ENCODE peak calls at places on chromosome 16, in five cellular contexts. One of them, this sample, is unnamed.

GRCh38 chr16:582614-583331 is 7.1 kb upstream of the RAB40C start:
- DNase-seq in HAP-1: no peak
- DNase-seq in HFF-Myc: no peak
- DNase-seq in AG10803: no peak
- DNase-seq in cardiac muscle cell: no peak
- DNase-seq in this sample: no peak

GRCh38 chr16:77434022-77434364 is 841 bp downstream of the ADAMTS18 start:
- DNase-seq in cardiac muscle cell: no peak
- DNase-seq in HFF-Myc: no peak
- DNase-seq in HAP-1: no peak
- DNase-seq in AG10803: no peak
- DNase-seq in this sample: no peak

GRCh38 chr16:88750854-88751253 is 34.2 kb downstream of the PIEZO1 start:
- DNase-seq in HAP-1: no peak
- DNase-seq in cardiac muscle cell: no peak
- DNase-seq in HFF-Myc: no peak
- DNase-seq in AG10803: no peak
- DNase-seq in this sample: no peak

GRCh38 chr16:66364117-66364958 is 2.2 kb upstream of the CDH5 start:
- DNase-seq in HAP-1: peak
- DNase-seq in HFF-Myc: no peak
- DNase-seq in cardiac muscle cell: no peak
- DNase-seq in AG10803: peak
- DNase-seq in this sample: no peak

GRCh38 chr16:75222271-75222783 is 3.5 kb downstream of the CTRB1 start:
- DNase-seq in cardiac muscle cell: no peak
- DNase-seq in HAP-1: no peak
- DNase-seq in AG10803: no peak
- DNase-seq in HFF-Myc: no peak
- DNase-seq in this sample: no peak

GRCh38 chr16:12646490-12647274 is 157.0 kb downstream of the CPPED1 start:
- DNase-seq in AG10803: peak
- DNase-seq in HFF-Myc: peak
- DNase-seq in HAP-1: no peak
- DNase-seq in cardiac muscle cell: no peak
- DNase-seq in this sample: no peak

GRCh38 chr16:13158427-13158826 is 257.0 kb downstream of the SHISA9 start:
- DNase-seq in HFF-Myc: no peak
- DNase-seq in HAP-1: no peak
- DNase-seq in AG10803: no peak
- DNase-seq in cardiac muscle cell: no peak
- DNase-seq in this sample: no peak

GRCh38 chr16:23290189-23291062 is 11.7 kb upstream of the SCNN1B start:
- DNase-seq in AG10803: no peak
- DNase-seq in cardiac muscle cell: no peak
- DNase-seq in HFF-Myc: no peak
- DNase-seq in HAP-1: no peak
- DNase-seq in this sample: no peak

GRCh38 chr16:22624038-22624656 is 113.5 kb downstream of the NPIPB5 start:
- DNase-seq in HAP-1: no peak
- DNase-seq in cardiac muscle cell: no peak
- DNase-seq in AG10803: no peak
- DNase-seq in HFF-Myc: no peak
- DNase-seq in this sample: no peak

GRCh38 chr16:53872248-53873221 is 168.6 kb downstream of the FTO start:
- DNase-seq in cardiac muscle cell: no peak
- DNase-seq in HFF-Myc: no peak
- DNase-seq in AG10803: peak
- DNase-seq in HAP-1: no peak
- DNase-seq in this sample: peak

GRCh38 chr16:68778551-68779231 is 41.6 kb downstream of the CDH1 start:
- DNase-seq in HAP-1: no peak
- DNase-seq in AG10803: no peak
- DNase-seq in HFF-Myc: no peak
- DNase-seq in cardiac muscle cell: peak
- DNase-seq in this sample: no peak

GRCh38 chr16:12436201-12436657 is 367.5 kb downstream of the CPPED1 start:
- DNase-seq in HAP-1: no peak
- DNase-seq in cardiac muscle cell: peak
- DNase-seq in HFF-Myc: no peak
- DNase-seq in AG10803: no peak
- DNase-seq in this sample: no peak

GRCh38 chr16:75479421-75479990 is 15.0 kb upstream of the TMEM170A start:
- DNase-seq in cardiac muscle cell: no peak
- DNase-seq in AG10803: no peak
- DNase-seq in HFF-Myc: no peak
- DNase-seq in HAP-1: no peak
- DNase-seq in this sample: no peak

GRCh38 chr16:79651363-79651762 is 50.8 kb upstream of the MAF start:
- DNase-seq in cardiac muscle cell: no peak
- DNase-seq in HAP-1: no peak
- DNase-seq in HFF-Myc: no peak
- DNase-seq in AG10803: peak
- DNase-seq in this sample: peak

GRCh38 chr16:81861503-81861902 is 82.4 kb downstream of the PLCG2 start:
- DNase-seq in HFF-Myc: no peak
- DNase-seq in AG10803: no peak
- DNase-seq in cardiac muscle cell: no peak
- DNase-seq in HAP-1: no peak
- DNase-seq in this sample: no peak

GRCh38 chr16:73171901-73172619 is 124.1 kb upstream of the ZFHX3 start:
- DNase-seq in cardiac muscle cell: no peak
- DNase-seq in HAP-1: no peak
- DNase-seq in HFF-Myc: no peak
- DNase-seq in AG10803: no peak
- DNase-seq in this sample: no peak
- H3K4me3 ChIP-seq in cardiac muscle cell: no peak
- H3K4me3 ChIP-seq in HAP-1: no peak
- H3K4me3 ChIP-seq in HFF-Myc: no peak
- H3K4me3 ChIP-seq in AG10803: no peak
- H3K4me3 ChIP-seq in this sample: no peak

DNA sequence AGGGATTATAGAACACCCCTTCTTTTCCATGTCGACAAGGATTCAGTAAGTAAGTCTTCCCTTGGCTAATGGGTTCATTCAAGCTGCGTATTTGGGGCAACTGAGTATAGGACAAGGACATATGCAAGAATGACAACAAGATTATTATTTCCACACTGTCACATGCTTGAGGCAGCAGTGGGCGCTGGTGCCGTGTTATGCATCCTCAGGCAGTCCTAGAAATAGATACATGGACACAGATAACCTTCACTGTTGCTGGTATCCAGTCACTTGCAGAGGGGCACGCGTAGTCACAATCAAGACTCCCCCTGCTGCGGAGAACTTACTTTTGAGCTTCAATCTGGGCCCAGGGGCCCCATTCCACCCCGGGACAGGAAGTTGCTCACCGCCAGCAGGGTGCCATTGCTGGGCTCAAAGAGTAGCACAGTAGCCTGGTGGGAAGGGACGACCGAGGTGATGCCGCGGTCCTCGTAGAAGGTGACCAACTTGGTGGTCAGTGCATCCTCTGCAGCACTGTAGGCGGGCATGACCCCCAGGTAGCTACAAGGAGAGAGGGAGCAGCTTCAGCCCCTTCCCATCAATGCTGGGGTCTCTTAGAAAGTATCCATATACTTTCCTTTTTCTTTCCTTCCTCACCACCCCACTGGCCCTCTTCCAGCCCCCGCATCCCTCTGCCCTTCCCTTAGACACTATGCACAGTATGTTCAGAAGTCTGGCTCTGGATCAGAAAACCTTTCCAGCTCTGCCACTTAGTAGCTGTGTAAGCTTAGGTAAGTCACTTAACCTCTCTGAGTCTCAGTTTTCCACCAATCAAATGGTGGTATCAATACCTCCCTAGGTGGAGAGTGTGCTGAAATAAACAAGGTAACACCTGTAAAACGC is 804 bp downstream of the CRYM start:
- DNase-seq in AG10803: no peak
- DNase-seq in cardiac muscle cell: no peak
- DNase-seq in HFF-Myc: no peak
- DNase-seq in HAP-1: no peak
- DNase-seq in this sample: no peak
- H3K4me3 ChIP-seq in AG10803: no peak
- H3K4me3 ChIP-seq in cardiac muscle cell: peak
- H3K4me3 ChIP-seq in HFF-Myc: peak
- H3K4me3 ChIP-seq in HAP-1: peak
- H3K4me3 ChIP-seq in this sample: no peak

GRCh38 chr16:3059723-3060242 is 5.7 kb upstream of the IL32 start:
- DNase-seq in HAP-1: no peak
- DNase-seq in AG10803: no peak
- DNase-seq in cardiac muscle cell: no peak
- DNase-seq in HFF-Myc: no peak
- DNase-seq in this sample: no peak

GRCh38 chr16:3059041-3059722 is 6.3 kb upstream of the IL32 start:
- DNase-seq in HFF-Myc: peak
- DNase-seq in AG10803: peak
- DNase-seq in HAP-1: peak
- DNase-seq in cardiac muscle cell: peak
- DNase-seq in this sample: peak

GRCh38 chr16:3058173-3059030 is 7.0 kb upstream of the IL32 start:
- DNase-seq in HFF-Myc: no peak
- DNase-seq in AG10803: peak
- DNase-seq in cardiac muscle cell: peak
- DNase-seq in HAP-1: peak
- DNase-seq in this sample: peak

GRCh38 chr16:3056336-3057180 is 8.9 kb upstream of the IL32 start:
- DNase-seq in cardiac muscle cell: no peak
- DNase-seq in AG10803: no peak
- DNase-seq in HAP-1: no peak
- DNase-seq in HFF-Myc: no peak
- DNase-seq in this sample: no peak

DNA sequence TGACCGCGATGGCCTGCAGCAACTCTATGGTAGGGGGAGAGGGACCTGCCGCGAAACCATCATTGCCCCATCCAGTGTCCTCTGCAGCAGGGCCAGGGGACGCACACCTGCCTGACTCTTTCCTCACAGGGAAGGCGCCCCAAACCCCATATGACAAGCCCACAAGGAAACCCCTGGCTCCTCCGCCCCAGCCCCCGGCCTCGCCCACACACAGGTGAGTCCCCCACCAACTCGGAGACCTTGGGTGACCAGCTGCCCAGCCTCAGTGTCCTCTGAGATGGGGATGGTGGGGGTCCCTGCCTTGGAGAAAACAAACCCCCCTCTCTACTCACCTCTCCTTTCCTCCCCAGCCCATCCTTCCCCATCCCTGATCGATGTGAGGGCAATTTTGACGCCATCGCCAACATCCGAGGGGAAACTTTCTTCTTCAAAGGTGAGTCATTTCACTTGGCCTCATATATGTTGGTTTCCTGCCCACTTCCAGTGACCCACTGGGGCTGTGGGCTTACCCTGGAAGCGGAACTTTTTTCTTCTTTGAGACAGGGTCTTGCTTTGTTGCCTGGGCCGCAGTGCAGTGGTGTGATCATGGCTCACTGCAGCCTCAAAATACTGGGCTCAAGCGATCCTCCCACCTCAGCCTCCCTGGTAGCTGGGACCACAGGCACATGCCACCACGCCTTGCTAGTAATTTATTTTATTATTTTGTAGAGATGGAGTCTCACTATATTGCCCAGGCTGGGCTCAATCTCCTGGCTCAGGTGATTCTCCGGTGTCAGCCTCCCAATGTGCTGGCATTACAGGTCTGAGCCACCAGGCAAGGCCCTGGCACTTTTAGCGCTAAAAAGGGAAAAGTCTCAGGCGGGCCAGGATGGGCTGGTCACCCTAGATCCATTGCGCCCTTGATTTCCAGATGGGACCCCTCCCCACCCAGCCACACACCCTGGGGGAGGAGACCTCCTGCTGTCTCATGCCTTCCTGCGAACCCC is 8.0 kb upstream of the IL32 start:
- DNase-seq in AG10803: no peak
- DNase-seq in HAP-1: no peak
- DNase-seq in HFF-Myc: no peak
- DNase-seq in cardiac muscle cell: no peak
- DNase-seq in this sample: no peak
- H3K4me3 ChIP-seq in AG10803: peak
- H3K4me3 ChIP-seq in HAP-1: peak
- H3K4me3 ChIP-seq in HFF-Myc: peak
- H3K4me3 ChIP-seq in cardiac muscle cell: peak
- H3K4me3 ChIP-seq in this sample: no peak

DNA sequence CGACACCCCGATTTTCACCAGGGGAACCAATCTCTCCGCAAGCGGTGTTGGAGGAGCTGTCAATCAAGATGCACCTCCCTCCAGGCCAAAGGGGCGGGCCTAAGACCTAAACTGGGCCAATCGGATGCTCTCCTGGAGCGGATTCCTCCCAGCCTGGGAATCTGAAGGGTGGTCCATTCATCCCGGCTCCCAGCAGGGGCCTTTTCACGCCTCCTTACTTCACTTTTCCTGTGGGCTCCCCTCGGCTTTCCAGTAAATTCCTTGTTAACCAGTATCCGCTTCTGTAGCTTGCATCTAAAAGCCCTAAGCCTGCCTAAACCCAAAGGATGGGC is 17.1 kb downstream of the C16orf74 start:
- DNase-seq in cardiac muscle cell: peak
- DNase-seq in HAP-1: peak
- DNase-seq in HFF-Myc: no peak
- DNase-seq in AG10803: no peak
- DNase-seq in this sample: no peak
- H3K4me3 ChIP-seq in cardiac muscle cell: no peak
- H3K4me3 ChIP-seq in HAP-1: no peak
- H3K4me3 ChIP-seq in HFF-Myc: no peak
- H3K4me3 ChIP-seq in AG10803: no peak
- H3K4me3 ChIP-seq in this sample: no peak

GRCh38 chr16:57194512-57194911 is 8.4 kb downstream of the RSPRY1 start:
- DNase-seq in cardiac muscle cell: no peak
- DNase-seq in HFF-Myc: peak
- DNase-seq in AG10803: peak
- DNase-seq in HAP-1: no peak
- DNase-seq in this sample: peak
- H3K4me3 ChIP-seq in cardiac muscle cell: no peak
- H3K4me3 ChIP-seq in HFF-Myc: no peak
- H3K4me3 ChIP-seq in AG10803: peak
- H3K4me3 ChIP-seq in HAP-1: no peak
- H3K4me3 ChIP-seq in this sample: no peak

GRCh38 chr16:73062640-73063283 is 14.8 kb upstream of the ZFHX3 start:
- DNase-seq in HAP-1: peak
- DNase-seq in AG10803: no peak
- DNase-seq in HFF-Myc: no peak
- DNase-seq in cardiac muscle cell: no peak
- DNase-seq in this sample: peak
- H3K4me3 ChIP-seq in HAP-1: peak
- H3K4me3 ChIP-seq in AG10803: peak
- H3K4me3 ChIP-seq in HFF-Myc: no peak
- H3K4me3 ChIP-seq in cardiac muscle cell: peak
- H3K4me3 ChIP-seq in this sample: peak

This sample was measured in astrocyte of the spinal cord.